ENCODE peak calls at places on chromosomes 13 and 19, in four cellular contexts. W is mucosa of gallbladder, Y is COR-L47, L is tibial artery. C is an unnamed sample.

GRCh38 chr13:70339738-70340137 is 231.5 kb upstream of the KLHL1 start:
- DNase-seq in W (no peak), Y (peak; percentile 21), L (no peak), C (peak; percentile 28)

GRCh38 chr13:102598061-102598460 is 1.3 kb downstream of the TPP2 start:
- DNase-seq in W (no peak), Y (no peak), L (no peak), C (no peak)

GRCh38 chr19:41376998-41377365 is 649 bp downstream of the TMEM91 start:
- DNase-seq in W (no peak), Y (no peak), L (no peak), C (no peak)

GRCh38 chr19:15428956-15429824 is 10.4 kb upstream of the AKAP8L start:
- DNase-seq in W (no peak), Y (no peak), L (no peak), C (no peak)

GRCh38 chr13:100244431-100244830 is 155.5 kb downstream of the PCCA start:
- DNase-seq in W (no peak), Y (no peak), L (no peak), C (no peak)

GRCh38 chr13:44732503-44733098 is 156.5 kb upstream of the TSC22D1 start:
- DNase-seq in W (peak; percentile 36), Y (no peak), L (no peak), C (no peak)

GRCh38 chr13:65940720-65941119 is 1289.4 kb downstream of the PCDH9 start:
- DNase-seq in W (peak; percentile 15), Y (peak; percentile 57), L (no peak), C (peak; percentile 92)

GRCh38 chr13:44843403-44843802 is 145.9 kb downstream of the NUFIP1 start:
- DNase-seq in W (no peak), Y (no peak), L (no peak), C (no peak)

GRCh38 chr19:19142347-19142746 is 4.1 kb upstream of the TMEM161A start:
- DNase-seq in W (no peak), Y (no peak), L (no peak), C (no peak)

GRCh38 chr13:85651440-85651839 is 147.8 kb downstream of the SLITRK6 start:
- DNase-seq in W (no peak), Y (no peak), L (no peak), C (no peak)

GRCh38 chr19:2527171-2527570 is 51.2 kb downstream of the GADD45B start:
- DNase-seq in W (no peak), Y (no peak), L (no peak), C (no peak)

GRCh38 chr13:20472531-20472930 is 53.1 kb downstream of the CRYL1 start:
- DNase-seq in W (no peak), Y (no peak), L (no peak), C (no peak)

GRCh38 chr13:48304132-48304876 is 753 bp downstream of the RB1 start:
- DNase-seq in W (peak; percentile 14), Y (peak; percentile 33), L (peak; percentile 61), C (peak; percentile 37)

GRCh38 chr13:89514534-89515312 is 1832.8 kb upstream of the MIR17HG start:
- DNase-seq in W (no peak), Y (peak; percentile 8), L (no peak), C (peak; percentile 66)

GRCh38 chr19:15136234-15136954 is 29.2 kb downstream of the SYDE1 start:
- DNase-seq in W (no peak), Y (no peak), L (no peak), C (no peak)

GRCh38 chr19:23116802-23117571 is at the start of gene ZNF730:
- DNase-seq in W (peak; percentile 16), Y (no peak), L (no peak), C (peak; percentile 91)

C was measured in NCI-H146.